ENCODE peak calls at places on chromosome 13, in five cellular contexts. G is HAP-1, T is uterus, N is neural crest cell, X is NCI-H1092 treated with DMSO at 0.1 percent for 48 hours. H is an unnamed sample.

GRCh38 chr13:35983206-35983605 is 148.0 kb downstream of the DCLK1 start:
- DNase-seq in G (no peak), T (no peak), N (no peak), X (no peak), H (no peak)

GRCh38 chr13:48304132-48304876 is 753 bp downstream of the RB1 start:
- DNase-seq in G (peak), T (no peak), N (peak), X (peak), H (no peak)

GRCh38 chr13:29502391-29503008 is 93.0 kb downstream of the SLC7A1 start:
- DNase-seq in G (no peak), T (no peak), N (no peak), X (no peak), H (no peak)

GRCh38 chr13:53953205-53953604 is 924.6 kb downstream of the OLFM4 start:
- DNase-seq in G (no peak), T (no peak), N (no peak), X (peak), H (no peak)

GRCh38 chr13:99454518-99455183 is 46.6 kb upstream of the TM9SF2 start:
- DNase-seq in G (no peak), T (no peak), N (no peak), X (no peak), H (no peak)

GRCh38 chr13:42047561-42048322 is 706 bp upstream of the DGKH start:
- DNase-seq in G (peak), T (peak), N (peak), X (peak), H (peak)

GRCh38 chr13:78608254-78608704 is 4.9 kb upstream of the POU4F1 start:
- DNase-seq in G (no peak), T (no peak), N (no peak), X (no peak), H (no peak)

GRCh38 chr13:28494861-28495585 is at the start of gene FLT1:
- DNase-seq in G (peak), T (peak), N (peak), X (peak), H (no peak)

GRCh38 chr13:24097064-24097463 is 63.5 kb upstream of the SPATA13 start:
- DNase-seq in G (no peak), T (no peak), N (no peak), X (no peak), H (no peak)

GRCh38 chr13:101111894-101112293 is 304.4 kb downstream of the NALCN start:
- DNase-seq in G (no peak), T (no peak), N (no peak), X (no peak), H (no peak)

H was measured in NCI-H460.